ENCODE peak calls at places on chromosome 5, in six cellular contexts. C, P, D, T, Y and H are unnamed samples.

GRCh38 chr5:170070556-170071412 is 34.9 kb upstream of the FOXI1 start:
- DNase-seq in C (no peak), P (peak; percentile 47), D (no peak), T (peak; percentile 16), Y (peak; percentile 22), H (no peak)

GRCh38 chr5:143646961-143647360 is 165.0 kb upstream of the HMHB1 start:
- DNase-seq in C (no peak), P (no peak), D (no peak), T (no peak), Y (peak; percentile 73), H (no peak)

GRCh38 chr5:32507738-32508434 is 63.3 kb upstream of the ZFR start:
- DNase-seq in C (no peak), P (peak; percentile 67), D (no peak), T (peak; percentile 94), Y (no peak), H (peak; percentile 97)

GRCh38 chr5:79236364-79236969 is 536 bp downstream of the JMY start:
- DNase-seq in C (no peak), P (peak; percentile 24), D (no peak), T (no peak), Y (peak; percentile 0), H (no peak)

GRCh38 chr5:37222181-37222580 is 27.0 kb downstream of the CPLANE1 start:
- DNase-seq in C (no peak), P (no peak), D (no peak), T (no peak), Y (no peak), H (no peak)

GRCh38 chr5:154242442-154242841 is 51.9 kb downstream of the GALNT10 start:
- DNase-seq in C (no peak), P (no peak), D (no peak), T (no peak), Y (no peak), H (no peak)

GRCh38 chr5:53671447-53671846 is 111.0 kb downstream of the NDUFS4 start:
- DNase-seq in C (no peak), P (no peak), D (no peak), T (no peak), Y (no peak), H (no peak)

GRCh38 chr5:141662028-141662427 is 10.8 kb upstream of the FCHSD1 start:
- DNase-seq in C (no peak), P (no peak), D (no peak), T (no peak), Y (no peak), H (no peak)

GRCh38 chr5:158286827-158287226 is 427.9 kb upstream of the CLINT1 start:
- DNase-seq in C (no peak), P (no peak), D (no peak), T (no peak), Y (no peak), H (no peak)

GRCh38 chr5:112604741-112605390 is 132.8 kb upstream of the APC start:
- DNase-seq in C (peak; percentile 20), P (no peak), D (no peak), T (no peak), Y (peak; percentile 21), H (no peak)

GRCh38 chr5:151741678-151742423 is 16.6 kb downstream of the ATOX1 start:
- DNase-seq in C (no peak), P (peak; percentile 89), D (no peak), T (no peak), Y (no peak), H (no peak)

GRCh38 chr5:140259509-140259908 is 43.4 kb downstream of the PFDN1 start:
- DNase-seq in C (no peak), P (no peak), D (no peak), T (no peak), Y (no peak), H (no peak)

GRCh38 chr5:36877667-36878420 is 1.3 kb downstream of the NIPBL start:
- DNase-seq in C (peak; percentile 47), P (peak; percentile 65), D (no peak), T (no peak), Y (peak; percentile 20), H (no peak)

GRCh38 chr5:109866051-109866450 is 176.3 kb downstream of the MAN2A1 start:
- DNase-seq in C (no peak), P (peak; percentile 86), D (no peak), T (no peak), Y (no peak), H (no peak)

GRCh38 chr5:96483878-96484277 is 50.8 kb upstream of the PCSK1 start:
- DNase-seq in C (peak; percentile 20), P (peak; percentile 61), D (no peak), T (peak; percentile 12), Y (no peak), H (no peak)

GRCh38 chr5:150081541-150082283 is 4.6 kb downstream of the CSF1R start:
- DNase-seq in C (peak; percentile 97), P (no peak), D (peak; percentile 35), T (no peak), Y (no peak), H (no peak)

GRCh38 chr5:170542691-170543275 is 39.0 kb downstream of the KCNIP1 start:
- DNase-seq in C (no peak), P (no peak), D (no peak), T (no peak), Y (no peak), H (no peak)

GRCh38 chr5:145941096-145941676 is 4.8 kb downstream of the SH3RF2 start:
- DNase-seq in C (peak; percentile 48), P (no peak), D (no peak), T (no peak), Y (no peak), H (no peak)

GRCh38 chr5:97078958-97079357 is 63.5 kb downstream of the LIX1 start:
- DNase-seq in C (no peak), P (no peak), D (no peak), T (peak; percentile 48), Y (no peak), H (no peak)

GRCh38 chr5:137264041-137264440 is 235.1 kb downstream of the SPOCK1 start:
- DNase-seq in C (no peak), P (no peak), D (no peak), T (peak; percentile 13), Y (no peak), H (no peak)

GRCh38 chr5:4230905-4231561 is 635.4 kb downstream of the IRX1 start:
- DNase-seq in C (no peak), P (no peak), D (no peak), T (no peak), Y (peak; percentile 10), H (no peak)

GRCh38 chr5:144142030-144142825 is 28.2 kb downstream of the YIPF5 start:
- DNase-seq in C (peak; percentile 46), P (peak; percentile 62), D (no peak), T (no peak), Y (peak; percentile 45), H (no peak)

GRCh38 chr5:39167141-39167972 is 52.0 kb downstream of the FYB1 start:
- DNase-seq in C (no peak), P (peak; percentile 29), D (no peak), T (no peak), Y (no peak), H (no peak)

GRCh38 chr5:133052317-133053175 is 733 bp downstream of the HSPA4 start:
- DNase-seq in C (peak; percentile 74), P (peak; percentile 54), D (peak; percentile 40), T (no peak), Y (peak; percentile 32), H (no peak)